ENCODE peak calls at places on chromosomes 7 and 10, in seven cellular contexts. One of them, this sample, is unnamed.

GRCh38 chr7:16416289-16417282 is 4.8 kb downstream of the CRPPA start:
- DNase-seq in endothelial cell: no peak
- DNase-seq in effector memory CD8-positive, alpha-beta T cell: no peak
- DNase-seq in tibial artery: no peak
- DNase-seq in LoVo: peak; percentile 25
- DNase-seq in lung microvascular endothelial cell: peak; percentile 43
- DNase-seq in T1000: no peak
- DNase-seq in this sample: no peak

GRCh38 chr7:137142376-137142775 is 201.2 kb downstream of the PTN start:
- DNase-seq in endothelial cell: no peak
- DNase-seq in effector memory CD8-positive, alpha-beta T cell: no peak
- DNase-seq in tibial artery: no peak
- DNase-seq in LoVo: no peak
- DNase-seq in lung microvascular endothelial cell: no peak
- DNase-seq in T1000: no peak
- DNase-seq in this sample: no peak

GRCh38 chr7:116689787-116690186 is 17.8 kb downstream of the MET start:
- DNase-seq in endothelial cell: no peak
- DNase-seq in effector memory CD8-positive, alpha-beta T cell: no peak
- DNase-seq in tibial artery: no peak
- DNase-seq in LoVo: peak; percentile 86
- DNase-seq in lung microvascular endothelial cell: no peak
- DNase-seq in T1000: no peak
- DNase-seq in this sample: no peak

GRCh38 chr7:5824297-5824610 is 42.8 kb upstream of the RNF216 start:
- DNase-seq in endothelial cell: no peak
- DNase-seq in effector memory CD8-positive, alpha-beta T cell: peak; percentile 50
- DNase-seq in tibial artery: no peak
- DNase-seq in LoVo: no peak
- DNase-seq in lung microvascular endothelial cell: no peak
- DNase-seq in T1000: no peak
- DNase-seq in this sample: no peak

GRCh38 chr10:112955736-112956421 is 5.8 kb downstream of the TCF7L2 start:
- DNase-seq in endothelial cell: no peak
- DNase-seq in effector memory CD8-positive, alpha-beta T cell: no peak
- DNase-seq in tibial artery: peak; percentile 35
- DNase-seq in LoVo: peak; percentile 65
- DNase-seq in lung microvascular endothelial cell: peak; percentile 48
- DNase-seq in T1000: no peak
- DNase-seq in this sample: peak; percentile 24

GRCh38 chr7:143188994-143189393 is 5.8 kb downstream of the TAS2R39 start:
- DNase-seq in endothelial cell: no peak
- DNase-seq in effector memory CD8-positive, alpha-beta T cell: no peak
- DNase-seq in tibial artery: no peak
- DNase-seq in LoVo: no peak
- DNase-seq in lung microvascular endothelial cell: no peak
- DNase-seq in T1000: no peak
- DNase-seq in this sample: no peak

GRCh38 chr7:22417841-22418240 is 60.9 kb upstream of the RAPGEF5 start:
- DNase-seq in endothelial cell: peak; percentile 12
- DNase-seq in effector memory CD8-positive, alpha-beta T cell: no peak
- DNase-seq in tibial artery: no peak
- DNase-seq in LoVo: no peak
- DNase-seq in lung microvascular endothelial cell: peak; percentile 33
- DNase-seq in T1000: no peak
- DNase-seq in this sample: no peak

GRCh38 chr10:51867956-51868355 is 168.6 kb upstream of the CSTF2T start:
- DNase-seq in endothelial cell: no peak
- DNase-seq in effector memory CD8-positive, alpha-beta T cell: no peak
- DNase-seq in tibial artery: no peak
- DNase-seq in LoVo: peak; percentile 11
- DNase-seq in lung microvascular endothelial cell: no peak
- DNase-seq in T1000: no peak
- DNase-seq in this sample: no peak

GRCh38 chr10:6647811-6648526 is 67.9 kb upstream of the PRKCQ start:
- DNase-seq in endothelial cell: peak; percentile 71
- DNase-seq in effector memory CD8-positive, alpha-beta T cell: peak; percentile 69
- DNase-seq in tibial artery: no peak
- DNase-seq in LoVo: peak; percentile 40
- DNase-seq in lung microvascular endothelial cell: peak; percentile 8
- DNase-seq in T1000: no peak
- DNase-seq in this sample: peak; percentile 43

GRCh38 chr10:52949899-52950298 is 177.3 kb upstream of the MBL2 start:
- DNase-seq in endothelial cell: no peak
- DNase-seq in effector memory CD8-positive, alpha-beta T cell: no peak
- DNase-seq in tibial artery: no peak
- DNase-seq in LoVo: no peak
- DNase-seq in lung microvascular endothelial cell: no peak
- DNase-seq in T1000: no peak
- DNase-seq in this sample: no peak

GRCh38 chr7:100483728-100484635 is at the start of gene NYAP1:
- DNase-seq in endothelial cell: no peak
- DNase-seq in effector memory CD8-positive, alpha-beta T cell: peak; percentile 27
- DNase-seq in tibial artery: no peak
- DNase-seq in LoVo: peak; percentile 56
- DNase-seq in lung microvascular endothelial cell: peak; percentile 47
- DNase-seq in T1000: peak; percentile 23
- DNase-seq in this sample: peak; percentile 54

GRCh38 chr10:130491011-130491697 is 355.0 kb downstream of the GLRX3 start:
- DNase-seq in endothelial cell: no peak
- DNase-seq in effector memory CD8-positive, alpha-beta T cell: no peak
- DNase-seq in tibial artery: peak; percentile 58
- DNase-seq in LoVo: no peak
- DNase-seq in lung microvascular endothelial cell: no peak
- DNase-seq in T1000: no peak
- DNase-seq in this sample: peak; percentile 15

GRCh38 chr10:335151-335800 is 200.0 kb downstream of the ZMYND11 start:
- DNase-seq in endothelial cell: no peak
- DNase-seq in effector memory CD8-positive, alpha-beta T cell: no peak
- DNase-seq in tibial artery: no peak
- DNase-seq in LoVo: no peak
- DNase-seq in lung microvascular endothelial cell: peak; percentile 17
- DNase-seq in T1000: no peak
- DNase-seq in this sample: no peak

GRCh38 chr7:38796636-38797501 is 112.1 kb downstream of the VPS41 start:
- DNase-seq in endothelial cell: peak; percentile 62
- DNase-seq in effector memory CD8-positive, alpha-beta T cell: peak; percentile 47
- DNase-seq in tibial artery: no peak
- DNase-seq in LoVo: peak; percentile 66
- DNase-seq in lung microvascular endothelial cell: peak; percentile 68
- DNase-seq in T1000: peak; percentile 16
- DNase-seq in this sample: no peak

GRCh38 chr7:101567231-101567630 is 61.9 kb downstream of the MYL10 start:
- DNase-seq in endothelial cell: no peak
- DNase-seq in effector memory CD8-positive, alpha-beta T cell: no peak
- DNase-seq in tibial artery: peak; percentile 19
- DNase-seq in LoVo: no peak
- DNase-seq in lung microvascular endothelial cell: no peak
- DNase-seq in T1000: no peak
- DNase-seq in this sample: no peak

GRCh38 chr7:43721193-43721806 is 8.0 kb downstream of the COA1 start:
- DNase-seq in endothelial cell: no peak
- DNase-seq in effector memory CD8-positive, alpha-beta T cell: peak; percentile 23
- DNase-seq in tibial artery: no peak
- DNase-seq in LoVo: peak; percentile 55
- DNase-seq in lung microvascular endothelial cell: peak; percentile 68
- DNase-seq in T1000: no peak
- DNase-seq in this sample: no peak

GRCh38 chr7:140519007-140519399 is 39.7 kb upstream of the MKRN1 start:
- DNase-seq in endothelial cell: no peak
- DNase-seq in effector memory CD8-positive, alpha-beta T cell: no peak
- DNase-seq in tibial artery: no peak
- DNase-seq in LoVo: no peak
- DNase-seq in lung microvascular endothelial cell: no peak
- DNase-seq in T1000: no peak
- DNase-seq in this sample: no peak

GRCh38 chr10:69124558-69125121 is 662 bp downstream of the VPS26A start:
- DNase-seq in endothelial cell: peak; percentile 42
- DNase-seq in effector memory CD8-positive, alpha-beta T cell: peak; percentile 60
- DNase-seq in tibial artery: no peak
- DNase-seq in LoVo: peak; percentile 55
- DNase-seq in lung microvascular endothelial cell: peak; percentile 82
- DNase-seq in T1000: no peak
- DNase-seq in this sample: peak; percentile 69

GRCh38 chr10:98055875-98056516 is 25.6 kb upstream of the CRTAC1 start:
- DNase-seq in endothelial cell: peak; percentile 59
- DNase-seq in effector memory CD8-positive, alpha-beta T cell: no peak
- DNase-seq in tibial artery: no peak
- DNase-seq in LoVo: no peak
- DNase-seq in lung microvascular endothelial cell: peak; percentile 30
- DNase-seq in T1000: no peak
- DNase-seq in this sample: no peak

GRCh38 chr10:97497572-97498075 is 598 bp downstream of the MMS19 start:
- DNase-seq in endothelial cell: peak; percentile 64
- DNase-seq in effector memory CD8-positive, alpha-beta T cell: peak; percentile 41
- DNase-seq in tibial artery: peak; percentile 89
- DNase-seq in LoVo: peak; percentile 86
- DNase-seq in lung microvascular endothelial cell: peak; percentile 84
- DNase-seq in T1000: peak; percentile 77
- DNase-seq in this sample: peak; percentile 85

GRCh38 chr10:11823122-11823988 is at the start of gene PROSER2:
- DNase-seq in endothelial cell: peak; percentile 43
- DNase-seq in effector memory CD8-positive, alpha-beta T cell: no peak
- DNase-seq in tibial artery: no peak
- DNase-seq in LoVo: peak; percentile 79
- DNase-seq in lung microvascular endothelial cell: peak; percentile 79
- DNase-seq in T1000: no peak
- DNase-seq in this sample: peak; percentile 95